ENCODE peak calls at places on chromosomes 4 and X, in seven cellular contexts. J is mucosa of descending colon; H is Peyer's patch; C is suprapubic skin; I is body of pancreas; O is A673; Q is CD8-positive, alpha-beta T cell. L is an unnamed sample. For H3K4me1 and H3K9me3, the result is how much of the 10 kb centered on the place peaks cover.

GRCh38 chrX:154430916-154431315 is 2.4 kb downstream of the ATP6AP1 start:
- DNase-seq in H (no peak), J (no peak), O (no peak), C (no peak), I (no peak), Q (no peak), L (no peak)

GRCh38 chrX:19579485-19579884 is 64.2 kb upstream of the MAP3K15 start:
- DNase-seq in O (no peak), I (no peak), C (no peak), J (no peak), Q (no peak), H (no peak), L (no peak)

GRCh38 chrX:129771266-129771995 is 8.3 kb upstream of the SASH3 start:
- DNase-seq in Q (no peak), C (no peak), I (no peak), H (peak), J (no peak), O (no peak), L (no peak)

GRCh38 chr4:121070696-121071639 is 1.4 kb downstream of the NDNF start:
- DNase-seq in H (no peak), Q (no peak), I (peak), O (peak), C (peak), J (peak), L (peak)

GRCh38 chrX:69066021-69066757 is 99.1 kb downstream of the PJA1 start:
- DNase-seq in Q (no peak), O (no peak), H (no peak), C (no peak), J (no peak), I (no peak), L (no peak)

GRCh38 chrX:40097101-40097491 is 662 bp downstream of the BCOR start:
- DNase-seq in C (no peak), I (no peak), J (no peak), H (peak), O (no peak), Q (no peak), L (no peak)

GRCh38 chrX:50691820-50692219 is 122.2 kb downstream of the SHROOM4 start:
- DNase-seq in I (peak), H (no peak), C (no peak), O (peak), Q (no peak), J (no peak), L (no peak)

GRCh38 chrX:52353838-52354237 is 15.0 kb upstream of the XAGE2 start:
- DNase-seq in J (no peak), I (no peak), Q (no peak), C (no peak), H (no peak), O (peak), L (no peak)

GRCh38 chr4:100166297-100167034 is 23.8 kb downstream of the DDIT4L start:
- DNase-seq in H (no peak), J (no peak), I (no peak), O (no peak), C (no peak), Q (no peak), L (no peak)
- H3K4me1 ChIP-seq in H (under half), J (under half), I (under half), O (under half), C (under half), Q (under half), L (under half)

GRCh38 chrX:149013081-149013480 is 492.0 kb downstream of the IDS start:
- DNase-seq in I (no peak), Q (no peak), J (no peak), C (no peak), O (no peak), H (no peak), L (no peak)

GRCh38 chrX:149006235-149006634 is 498.9 kb downstream of the IDS start:
- DNase-seq in J (no peak), Q (no peak), I (no peak), O (no peak), C (no peak), H (no peak), L (no peak)

GRCh38 chrX:149010026-149010898 is 494.8 kb downstream of the IDS start:
- DNase-seq in I (no peak), H (no peak), J (no peak), Q (no peak), C (no peak), O (no peak), L (no peak)

GRCh38 chrX:149004936-149005335 is 500.2 kb downstream of the IDS start:
- DNase-seq in J (no peak), O (no peak), H (no peak), Q (no peak), C (no peak), I (no peak), L (no peak)

GRCh38 chrX:149010899-149011224 is 494.2 kb downstream of the IDS start:
- DNase-seq in H (no peak), Q (no peak), O (no peak), I (no peak), J (no peak), C (no peak), L (no peak)
- H3K9me3 ChIP-seq in H (under half), Q (under half), O (under half), I (under half), J (under half), C (under half), L (under half)

GRCh38 chr4:2591189-2591588 is 54.7 kb downstream of the FAM193A start:
- DNase-seq in J (no peak), O (no peak), C (no peak), Q (no peak), I (no peak), H (no peak), L (no peak)

GRCh38 chr4:2592572-2592971 is 56.1 kb downstream of the FAM193A start:
- DNase-seq in Q (no peak), C (no peak), J (no peak), O (no peak), H (no peak), I (no peak), L (no peak)

GRCh38 chr4:2596153-2596552 is 59.7 kb downstream of the FAM193A start:
- DNase-seq in O (peak), C (no peak), Q (no peak), H (no peak), I (no peak), J (peak), L (no peak)

GRCh38 chr4:2595436-2595835 is 59.0 kb downstream of the FAM193A start:
- DNase-seq in Q (no peak), H (no peak), I (no peak), J (no peak), C (no peak), O (no peak), L (no peak)

DNA sequence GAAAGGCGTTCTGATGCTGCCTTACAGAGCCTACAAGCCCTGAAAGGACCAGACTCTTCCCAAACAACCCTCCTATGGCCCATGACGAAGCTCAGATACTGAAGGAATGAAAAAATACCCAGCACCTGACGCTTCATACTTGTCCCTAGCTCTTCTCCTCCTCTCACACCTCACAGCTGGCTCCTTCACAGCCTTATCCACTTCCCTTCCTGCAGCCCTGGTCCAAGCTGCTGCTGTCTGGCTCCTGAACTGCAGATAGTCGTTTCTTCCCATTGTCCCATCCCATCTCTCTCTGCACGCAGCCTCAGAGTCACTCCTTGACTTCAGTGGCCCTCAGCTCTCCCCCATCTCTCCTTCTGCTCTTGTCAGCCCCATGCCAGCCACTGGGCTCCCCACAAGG is 56.6 kb downstream of the FAM193A start:
- DNase-seq in I (no peak), O (no peak), H (no peak), Q (no peak), C (no peak), J (no peak), L (no peak)
- H3K4me1 ChIP-seq in I (half or more), O (under half), H (under half), Q (under half), C (under half), J (under half), L (under half)

DNA sequence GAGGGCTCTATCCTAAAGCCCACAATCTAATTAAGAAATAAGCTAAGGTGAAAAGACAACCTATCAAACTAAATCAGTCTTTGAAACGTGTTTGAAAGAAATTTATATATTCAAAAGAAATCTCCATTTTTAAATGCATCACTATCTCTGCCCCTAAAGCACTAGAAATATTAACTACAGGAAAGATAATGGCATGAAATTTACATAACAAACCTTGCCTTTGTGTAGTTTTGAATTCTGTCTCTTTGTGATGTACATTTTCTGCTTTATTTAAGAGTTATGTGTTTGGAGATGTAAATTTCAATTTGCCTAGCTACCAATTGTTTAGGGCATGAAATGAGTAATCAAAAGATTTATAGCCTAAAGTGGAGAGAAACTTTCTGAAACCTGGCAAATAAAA is 286.1 kb upstream of the TBX22 start:
- DNase-seq in Q (no peak), C (no peak), O (no peak), I (no peak), J (no peak), H (no peak), L (no peak)
- H3K9me3 ChIP-seq in Q (under half), C (under half), O (under half), I (under half), J (under half), H (under half), L (under half)

GRCh38 chr4:48774760-48775398 is 5.2 kb downstream of the FRYL start:
- DNase-seq in J (no peak), H (no peak), O (no peak), Q (no peak), C (no peak), I (no peak), L (no peak)
- H3K4me1 ChIP-seq in J (under half), H (under half), O (under half), Q (half or more), C (under half), I (under half), L (under half)

DNA sequence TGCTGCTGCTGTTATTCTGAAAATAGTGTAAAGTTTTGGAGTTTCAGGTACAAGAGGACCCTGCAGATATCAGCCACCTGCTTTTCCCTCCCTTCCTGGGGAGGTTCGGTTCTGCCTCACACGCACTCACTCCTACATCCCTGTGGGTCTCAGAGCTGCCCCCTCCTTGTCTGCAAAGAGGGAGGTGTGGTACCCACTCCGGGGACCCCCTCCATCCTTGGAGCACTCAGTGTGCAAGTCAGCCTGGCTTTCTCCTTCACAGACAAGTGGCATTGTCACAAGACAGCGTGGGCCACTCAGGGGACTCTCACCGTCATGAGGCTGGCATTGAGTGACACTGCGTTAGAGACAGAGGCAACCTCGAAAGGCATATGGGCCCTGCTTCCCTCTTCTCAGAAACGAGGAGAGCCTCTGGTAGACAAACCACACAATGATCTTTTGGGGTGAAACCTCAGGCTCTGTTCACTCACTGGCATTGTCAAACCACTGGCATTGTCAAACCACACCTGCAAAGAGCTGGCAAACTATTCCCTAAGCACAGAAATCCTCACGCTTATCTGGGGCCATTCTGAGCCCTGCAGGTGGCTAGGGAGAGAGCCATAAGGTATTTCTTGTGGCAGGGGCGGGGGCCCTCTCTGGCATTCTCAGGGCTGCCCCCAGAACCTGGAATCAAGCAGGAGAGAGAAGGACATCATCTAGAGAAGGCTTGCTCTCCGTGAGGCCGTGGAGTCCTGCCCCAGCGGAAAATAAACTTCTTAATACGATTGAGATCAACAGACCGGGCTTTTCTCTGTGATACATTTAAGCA is 285.0 kb downstream of the SHOX start:
- DNase-seq in I (no peak), O (no peak), J (no peak), Q (no peak), H (no peak), C (no peak), L (no peak)
- H3K9me3 ChIP-seq in I (under half), O (under half), J (under half), Q (under half), H (under half), C (under half), L (under half)

GRCh38 chrX:13051167-13051528 is 6.7 kb upstream of the FAM9C start:
- DNase-seq in H (no peak), O (no peak), C (no peak), I (no peak), J (no peak), Q (no peak), L (no peak)
- H3K4me1 ChIP-seq in H (under half), O (under half), C (under half), I (under half), J (under half), Q (half or more), L (under half)

DNA sequence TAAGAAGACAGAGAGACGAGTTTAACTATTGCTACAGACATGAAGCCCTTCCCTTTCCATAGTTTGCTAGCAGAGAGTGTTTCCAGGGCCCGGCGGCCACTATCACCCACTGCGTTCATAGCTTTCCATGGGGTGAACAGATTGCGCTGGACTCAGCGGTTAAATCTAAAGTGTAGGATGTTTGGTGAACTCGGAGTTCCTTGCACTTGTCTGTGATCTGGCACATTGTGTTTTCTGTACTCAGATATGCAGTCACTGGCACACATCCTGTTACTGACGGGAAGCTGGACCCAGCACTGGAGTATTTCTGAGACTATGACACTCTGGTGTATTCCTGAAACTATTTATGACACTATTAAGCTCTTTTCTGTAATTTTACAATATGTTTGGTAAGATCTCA is 13.9 kb downstream of the CD99 start:
- DNase-seq in H (no peak), C (no peak), J (no peak), O (no peak), Q (no peak), I (peak), L (no peak)
- H3K9me3 ChIP-seq in H (under half), C (under half), J (under half), O (under half), Q (under half), I (under half), L (under half)